ENCODE peak calls at places on chromosomes 6 and 20, in four cellular contexts. F is AML-193, A is SK-MEL-5, B is NCI-H345. Y is an unnamed sample.

GRCh38 chr6:107202876-107203468 is 87.7 kb upstream of the BEND3 start:
- DNase-seq in F (no peak), A (no peak), B (no peak), Y (no peak)

GRCh38 chr20:56032251-56032650 is 26.9 kb upstream of the CBLN4 start:
- DNase-seq in F (no peak), A (no peak), B (no peak), Y (no peak)

GRCh38 chr6:331622-332521 is 39.6 kb downstream of the DUSP22 start:
- DNase-seq in F (no peak), A (no peak), B (no peak), Y (no peak)

GRCh38 chr20:21102691-21103311 is 3.4 kb downstream of the LINC00237 start:
- DNase-seq in F (no peak), A (no peak), B (peak; percentile 5), Y (no peak)

GRCh38 chr6:80767808-80768207 is 661.3 kb downstream of the BCKDHB start:
- DNase-seq in F (no peak), A (no peak), B (no peak), Y (peak; percentile 12)

GRCh38 chr6:2818593-2818992 is 23.1 kb downstream of the SERPINB1 start:
- DNase-seq in F (no peak), A (no peak), B (no peak), Y (no peak)

GRCh38 chr20:50655325-50655880 is 35.9 kb downstream of the RIPOR3 start:
- DNase-seq in F (no peak), A (no peak), B (no peak), Y (no peak)

GRCh38 chr6:11685411-11686093 is 93.1 kb downstream of the ADTRP start:
- DNase-seq in F (no peak), A (no peak), B (no peak), Y (no peak)

GRCh38 chr6:68473433-68474210 is 161.5 kb upstream of the ADGRB3 start:
- DNase-seq in F (no peak), A (no peak), B (no peak), Y (no peak)

GRCh38 chr6:89985744-89986493 is 91.7 kb downstream of the GJA10 start:
- DNase-seq in F (no peak), A (no peak), B (no peak), Y (no peak)

GRCh38 chr6:131532476-131533108 is 40.4 kb upstream of the ARG1 start:
- DNase-seq in F (no peak), A (no peak), B (no peak), Y (no peak)

GRCh38 chr6:12266571-12266970 is 23.6 kb upstream of the EDN1 start:
- DNase-seq in F (peak; percentile 85), A (no peak), B (no peak), Y (no peak)

GRCh38 chr20:13784271-13784892 is 337 bp downstream of the ESF1 start:
- DNase-seq in F (no peak), A (no peak), B (no peak), Y (no peak)

GRCh38 chr6:41074692-41075436 is 2.1 kb downstream of the NFYA start:
- DNase-seq in F (no peak), A (no peak), B (no peak), Y (no peak)

GRCh38 chr6:84774174-84775158 is 10.1 kb upstream of the TBX18 start:
- DNase-seq in F (no peak), A (peak; percentile 7), B (no peak), Y (no peak)

GRCh38 chr20:1122388-1123315 is 4.2 kb downstream of the PSMF1 start:
- DNase-seq in F (peak; percentile 49), A (peak; percentile 23), B (peak; percentile 12), Y (peak; percentile 30)

GRCh38 chr20:4740774-4741431 is 19.2 kb downstream of the PRND start:
- DNase-seq in F (peak; percentile 25), A (peak; percentile 78), B (peak; percentile 31), Y (no peak)

GRCh38 chr6:40164345-40164755 is 230.1 kb upstream of the MOCS1 start:
- DNase-seq in F (no peak), A (peak; percentile 91), B (no peak), Y (no peak)